ENCODE peak calls at places on chromosomes 5 and 9, in ten cellular contexts. T is transverse colon, J is sigmoid colon, W is GM23248, V is PC-9, L is HAP-1, O is uterus, Q is BJ, D is cardiac muscle cell, H is aorta. E is an unnamed sample. For H3K27me3, the result is how much of the 10 kb centered on the place peaks cover.

GRCh38 chr9:95783426-95783975 is 92.0 kb upstream of the ERCC6L2 start:
- DNase-seq in T (no peak), J (no peak), W (peak), V (no peak), L (no peak), O (no peak), Q (no peak), D (no peak), H (no peak), E (no peak)

GRCh38 chr5:116923344-116923743 is 348.7 kb upstream of the SEMA6A start:
- DNase-seq in T (no peak), J (no peak), W (no peak), V (no peak), L (peak), O (no peak), Q (no peak), D (no peak), H (no peak), E (no peak)

GRCh38 chr5:143473481-143473880 is 70.0 kb upstream of the NR3C1 start:
- DNase-seq in T (no peak), J (no peak), W (no peak), V (no peak), L (no peak), O (no peak), Q (no peak), D (no peak), H (no peak), E (no peak)

GRCh38 chr5:122311400-122311887 is 593 bp upstream of the SNCAIP start:
- DNase-seq in T (no peak), J (no peak), W (peak), V (no peak), L (no peak), O (peak), Q (no peak), D (no peak), H (peak), E (no peak)

GRCh38 chr5:152634596-152634995 is 229.5 kb upstream of the NMUR2 start:
- DNase-seq in T (no peak), J (no peak), W (no peak), V (no peak), L (no peak), O (no peak), Q (no peak), D (peak), H (no peak), E (no peak)

GRCh38 chr5:169154660-169155059 is 146.3 kb downstream of the SLIT3 start:
- DNase-seq in T (no peak), J (no peak), W (no peak), V (no peak), L (no peak), O (no peak), Q (no peak), D (no peak), H (no peak), E (no peak)

GRCh38 chr5:174284873-174285272 is 239.4 kb downstream of the NSG2 start:
- DNase-seq in T (no peak), J (no peak), W (no peak), V (no peak), L (no peak), O (no peak), Q (no peak), D (no peak), H (no peak), E (no peak)

GRCh38 chr5:65774346-65774745 is 52.3 kb downstream of the NLN start:
- DNase-seq in T (no peak), J (no peak), W (peak), V (no peak), L (no peak), O (no peak), Q (peak), D (peak), H (no peak), E (no peak)

GRCh38 chr5:77224672-77225355 is 14.3 kb downstream of the PDE8B start:
- DNase-seq in T (no peak), J (no peak), W (peak), V (peak), L (no peak), O (no peak), Q (peak), D (no peak), H (no peak), E (no peak)

GRCh38 chr9:134433101-134433500 is 106.8 kb downstream of the RXRA start:
- DNase-seq in T (no peak), J (peak), W (peak), V (no peak), L (no peak), O (peak), Q (no peak), D (no peak), H (peak), E (no peak)

GRCh38 chr9:130039504-130040147 is 3.4 kb downstream of the FNBP1 start:
- DNase-seq in T (no peak), J (no peak), W (no peak), V (no peak), L (no peak), O (no peak), Q (no peak), D (no peak), H (no peak), E (peak)

GRCh38 chr5:178180141-178180863 is 6.9 kb downstream of the GMCL2 start:
- DNase-seq in T (no peak), J (no peak), W (no peak), V (no peak), L (no peak), O (no peak), Q (no peak), D (no peak), H (no peak), E (no peak)

GRCh38 chr9:136941231-136942111 is 3.1 kb downstream of the FBXW5 start:
- DNase-seq in T (no peak), J (no peak), W (no peak), V (no peak), L (no peak), O (peak), Q (no peak), D (no peak), H (peak), E (no peak)

GRCh38 chr5:38853753-38854470 is 8.1 kb downstream of the OSMR start:
- DNase-seq in T (no peak), J (no peak), W (peak), V (peak), L (no peak), O (no peak), Q (peak), D (no peak), H (no peak), E (no peak)

GRCh38 chr5:135242496-135243193 is 156.4 kb downstream of the MACROH2A1 start:
- DNase-seq in T (peak), J (peak), W (peak), V (no peak), L (no peak), O (peak), Q (no peak), D (no peak), H (no peak), E (no peak)

GRCh38 chr5:135462304-135462703 is 10.2 kb upstream of the TIFAB start:
- DNase-seq in T (peak), J (peak), W (peak), V (peak), L (peak), O (no peak), Q (no peak), D (peak), H (peak), E (peak)

GRCh38 chr5:149500922-149501582 is 50.2 kb downstream of the CSNK1A1 start:
- DNase-seq in T (no peak), J (no peak), W (peak), V (no peak), L (no peak), O (no peak), Q (peak), D (no peak), H (no peak), E (no peak)

GRCh38 chr9:78566948-78567675 is 270.2 kb downstream of the PSAT1 start:
- DNase-seq in T (no peak), J (no peak), W (peak), V (no peak), L (no peak), O (no peak), Q (no peak), D (no peak), H (no peak), E (no peak)

GRCh38 chr5:116437351-116437705 is 137.3 kb downstream of the SEMA6A start:
- DNase-seq in T (no peak), J (no peak), W (no peak), V (no peak), L (no peak), O (no peak), Q (no peak), D (no peak), H (no peak), E (no peak)

GRCh38 chr9:9804109-9804508 is 808.7 kb downstream of the PTPRD start:
- DNase-seq in T (no peak), J (no peak), W (no peak), V (no peak), L (no peak), O (no peak), Q (no peak), D (no peak), H (no peak), E (no peak)
- H3K27me3 ChIP-seq in T (under half), J (under half), W (under half), V (under half), L (under half), O (under half), Q (under half), D (under half), H (under half), E (under half)

GRCh38 chr5:112863549-112863948 is 2.5 kb downstream of the SRP19 start:
- DNase-seq in T (no peak), J (no peak), W (no peak), V (no peak), L (no peak), O (no peak), Q (no peak), D (no peak), H (no peak), E (no peak)
- H3K4me3 ChIP-seq in T (no peak), J (no peak), W (no peak), V (no peak), L (no peak), O (no peak), Q (no peak), D (no peak), H (no peak), E (no peak)

GRCh38 chr9:14323083-14323968 is 9.4 kb upstream of the NFIB start:
- DNase-seq in T (no peak), J (no peak), W (no peak), V (no peak), L (peak), O (no peak), Q (no peak), D (no peak), H (no peak), E (no peak)
- H3K27me3 ChIP-seq in T (under half), J (under half), W (under half), V (under half), L (under half), O (under half), Q (under half), D (half or more), H (under half), E (under half)

GRCh38 chr5:33448118-33448517 is 7.4 kb downstream of the TARS1 start:
- DNase-seq in T (no peak), J (no peak), W (no peak), V (no peak), L (peak), O (no peak), Q (no peak), D (no peak), H (no peak), E (no peak)

GRCh38 chr5:33445808-33446207 is 5.0 kb downstream of the TARS1 start:
- DNase-seq in T (no peak), J (no peak), W (no peak), V (no peak), L (peak), O (no peak), Q (no peak), D (no peak), H (no peak), E (no peak)

GRCh38 chr5:33441241-33441844 is 578 bp downstream of the TARS1 start:
- DNase-seq in T (peak), J (no peak), W (peak), V (no peak), L (peak), O (peak), Q (no peak), D (no peak), H (no peak), E (peak)

GRCh38 chr5:33440482-33441240 is at the start of gene TARS1:
- DNase-seq in T (peak), J (peak), W (peak), V (peak), L (peak), O (peak), Q (peak), D (peak), H (peak), E (peak)

GRCh38 chr5:33444542-33444941 is 3.8 kb downstream of the TARS1 start:
- DNase-seq in T (no peak), J (no peak), W (no peak), V (no peak), L (no peak), O (no peak), Q (no peak), D (no peak), H (no peak), E (no peak)
- H3K4me3 ChIP-seq in T (no peak), J (no peak), W (peak), V (peak), L (no peak), O (no peak), Q (no peak), D (no peak), H (no peak), E (no peak)

E was measured in CD4-positive, alpha-beta memory T cell.